ENCODE peak calls at places on chromosomes 2 and 18, in eight cellular contexts. One of them, this sample, is unnamed.

GRCh38 chr2:9627310-9627709 is 3.5 kb downstream of the YWHAQ start:
- DNase-seq in prostate gland: no peak
- DNase-seq in adrenal gland: no peak
- DNase-seq in heart left ventricle: no peak
- DNase-seq in tibial nerve: no peak
- DNase-seq in esophagus squamous epithelium: no peak
- DNase-seq in GM12891: no peak
- DNase-seq in IMR-90: peak
- DNase-seq in this sample: no peak

GRCh38 chr18:69790649-69791048 is 157.0 kb downstream of the CD226 start:
- DNase-seq in tibial nerve: no peak
- DNase-seq in IMR-90: no peak
- DNase-seq in adrenal gland: no peak
- DNase-seq in GM12891: no peak
- DNase-seq in heart left ventricle: no peak
- DNase-seq in esophagus squamous epithelium: no peak
- DNase-seq in prostate gland: no peak
- DNase-seq in this sample: no peak

GRCh38 chr18:41745166-41746049 is 209.6 kb upstream of the PIK3C3 start:
- DNase-seq in IMR-90: peak
- DNase-seq in heart left ventricle: peak
- DNase-seq in adrenal gland: peak
- DNase-seq in GM12891: no peak
- DNase-seq in esophagus squamous epithelium: no peak
- DNase-seq in tibial nerve: no peak
- DNase-seq in prostate gland: peak
- DNase-seq in this sample: peak

GRCh38 chr2:9941196-9941995 is 10.1 kb upstream of the GRHL1 start:
- DNase-seq in prostate gland: no peak
- DNase-seq in GM12891: no peak
- DNase-seq in esophagus squamous epithelium: no peak
- DNase-seq in adrenal gland: no peak
- DNase-seq in heart left ventricle: no peak
- DNase-seq in IMR-90: peak
- DNase-seq in tibial nerve: no peak
- DNase-seq in this sample: no peak

GRCh38 chr2:120223034-120223912 is at the start of gene TMEM185B:
- DNase-seq in GM12891: peak
- DNase-seq in heart left ventricle: peak
- DNase-seq in IMR-90: peak
- DNase-seq in esophagus squamous epithelium: no peak
- DNase-seq in adrenal gland: peak
- DNase-seq in prostate gland: peak
- DNase-seq in tibial nerve: peak
- DNase-seq in this sample: peak

GRCh38 chr2:74444498-74445318 is 3.0 kb upstream of the RTKN start:
- DNase-seq in esophagus squamous epithelium: no peak
- DNase-seq in tibial nerve: no peak
- DNase-seq in GM12891: no peak
- DNase-seq in adrenal gland: no peak
- DNase-seq in prostate gland: no peak
- DNase-seq in IMR-90: no peak
- DNase-seq in heart left ventricle: no peak
- DNase-seq in this sample: no peak

GRCh38 chr2:165016772-165017411 is 61.6 kb upstream of the SLC38A11 start:
- DNase-seq in GM12891: peak
- DNase-seq in adrenal gland: peak
- DNase-seq in tibial nerve: no peak
- DNase-seq in IMR-90: peak
- DNase-seq in heart left ventricle: no peak
- DNase-seq in esophagus squamous epithelium: no peak
- DNase-seq in prostate gland: no peak
- DNase-seq in this sample: peak

GRCh38 chr2:151782378-151783132 is 45.7 kb downstream of the ARL5A start:
- DNase-seq in heart left ventricle: no peak
- DNase-seq in adrenal gland: no peak
- DNase-seq in GM12891: no peak
- DNase-seq in prostate gland: no peak
- DNase-seq in esophagus squamous epithelium: no peak
- DNase-seq in tibial nerve: no peak
- DNase-seq in IMR-90: no peak
- DNase-seq in this sample: no peak

GRCh38 chr2:79940366-79940765 is 364.2 kb downstream of the LRRTM1 start:
- DNase-seq in heart left ventricle: no peak
- DNase-seq in tibial nerve: no peak
- DNase-seq in GM12891: no peak
- DNase-seq in adrenal gland: no peak
- DNase-seq in IMR-90: no peak
- DNase-seq in esophagus squamous epithelium: no peak
- DNase-seq in prostate gland: no peak
- DNase-seq in this sample: no peak

GRCh38 chr2:25098558-25099486 is 56.9 kb downstream of the EFR3B start:
- DNase-seq in prostate gland: no peak
- DNase-seq in heart left ventricle: no peak
- DNase-seq in adrenal gland: peak
- DNase-seq in IMR-90: peak
- DNase-seq in tibial nerve: no peak
- DNase-seq in esophagus squamous epithelium: no peak
- DNase-seq in GM12891: no peak
- DNase-seq in this sample: peak

GRCh38 chr2:109173311-109174171 is 44.5 kb downstream of the SH3RF3 start:
- DNase-seq in heart left ventricle: no peak
- DNase-seq in IMR-90: peak
- DNase-seq in esophagus squamous epithelium: no peak
- DNase-seq in GM12891: no peak
- DNase-seq in adrenal gland: peak
- DNase-seq in tibial nerve: peak
- DNase-seq in prostate gland: peak
- DNase-seq in this sample: peak

GRCh38 chr2:129923265-129924141 is 56.0 kb upstream of the RAB6C start:
- DNase-seq in adrenal gland: peak
- DNase-seq in esophagus squamous epithelium: no peak
- DNase-seq in heart left ventricle: no peak
- DNase-seq in GM12891: no peak
- DNase-seq in IMR-90: peak
- DNase-seq in tibial nerve: no peak
- DNase-seq in prostate gland: peak
- DNase-seq in this sample: peak

GRCh38 chr2:127630409-127631183 is 15.4 kb upstream of the GPR17 start:
- DNase-seq in heart left ventricle: peak
- DNase-seq in tibial nerve: no peak
- DNase-seq in GM12891: no peak
- DNase-seq in IMR-90: no peak
- DNase-seq in esophagus squamous epithelium: no peak
- DNase-seq in prostate gland: no peak
- DNase-seq in adrenal gland: no peak
- DNase-seq in this sample: no peak

GRCh38 chr2:189015378-189015777 is 41.2 kb downstream of the COL3A1 start:
- DNase-seq in GM12891: no peak
- DNase-seq in tibial nerve: no peak
- DNase-seq in esophagus squamous epithelium: no peak
- DNase-seq in IMR-90: no peak
- DNase-seq in heart left ventricle: no peak
- DNase-seq in adrenal gland: no peak
- DNase-seq in prostate gland: no peak
- DNase-seq in this sample: no peak

GRCh38 chr2:156157670-156158069 is 174.9 kb downstream of the NR4A2 start:
- DNase-seq in heart left ventricle: no peak
- DNase-seq in esophagus squamous epithelium: no peak
- DNase-seq in tibial nerve: no peak
- DNase-seq in prostate gland: no peak
- DNase-seq in adrenal gland: no peak
- DNase-seq in IMR-90: no peak
- DNase-seq in GM12891: no peak
- DNase-seq in this sample: no peak
- TF ChIP-seq POLR2A in heart left ventricle: no peak
- TF ChIP-seq POLR2A in esophagus squamous epithelium: no peak
- TF ChIP-seq POLR2A in tibial nerve: no peak
- TF ChIP-seq POLR2A in prostate gland: no peak
- TF ChIP-seq POLR2A in adrenal gland: no peak
- TF ChIP-seq POLR2A in IMR-90: no peak
- TF ChIP-seq POLR2A in GM12891: no peak
- TF ChIP-seq POLR2A in this sample: no peak

DNA sequence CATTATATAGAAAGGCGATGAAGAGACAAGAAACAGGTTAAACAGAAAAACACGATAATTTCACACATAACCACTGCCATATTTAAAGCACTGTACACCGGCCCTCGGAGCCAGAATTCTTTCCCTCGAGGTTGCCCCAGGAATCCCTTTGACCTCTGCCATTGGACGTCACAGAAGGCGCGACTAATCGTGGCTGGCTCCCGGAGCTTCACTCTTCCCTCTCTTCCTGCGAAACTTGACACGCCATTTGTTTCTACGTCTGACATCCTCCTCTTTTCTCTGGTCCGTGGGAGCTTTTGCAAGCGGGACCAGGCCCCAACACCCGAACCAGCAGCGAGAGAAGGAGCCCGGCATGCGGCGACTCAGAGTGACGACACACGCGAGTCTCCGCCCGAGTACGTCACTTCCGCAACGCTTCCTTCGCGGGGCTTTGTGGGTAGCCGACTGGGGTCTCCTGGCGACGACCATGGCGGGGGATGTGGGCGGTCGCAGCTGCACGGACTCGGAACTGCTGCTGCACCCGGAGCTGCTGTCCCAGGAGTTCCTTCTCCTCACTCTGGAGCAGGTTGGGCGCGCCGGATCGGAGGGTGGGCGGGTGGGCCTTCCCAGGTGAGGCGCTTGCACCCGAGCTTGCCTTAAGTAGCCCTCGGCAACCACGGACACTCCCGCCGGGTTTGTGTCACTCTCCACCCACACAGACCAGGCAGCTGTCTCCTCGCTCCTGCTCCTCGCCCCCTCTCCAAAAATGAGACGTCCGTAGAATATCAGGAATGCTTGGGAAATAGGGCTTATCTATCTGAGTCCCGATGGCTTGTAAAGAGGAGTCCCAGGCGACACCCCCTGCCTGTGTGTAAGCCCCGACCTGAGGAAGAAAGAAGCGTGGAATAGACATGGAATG is at the start of gene C2orf49:
- DNase-seq in heart left ventricle: peak
- DNase-seq in esophagus squamous epithelium: peak
- DNase-seq in IMR-90: peak
- DNase-seq in tibial nerve: peak
- DNase-seq in GM12891: peak
- DNase-seq in prostate gland: peak
- DNase-seq in adrenal gland: peak
- DNase-seq in this sample: peak
- TF ChIP-seq POLR2A in heart left ventricle: no peak
- TF ChIP-seq POLR2A in esophagus squamous epithelium: no peak
- TF ChIP-seq POLR2A in IMR-90: peak
- TF ChIP-seq POLR2A in tibial nerve: no peak
- TF ChIP-seq POLR2A in GM12891: peak
- TF ChIP-seq POLR2A in prostate gland: no peak
- TF ChIP-seq POLR2A in adrenal gland: peak
- TF ChIP-seq POLR2A in this sample: peak

GRCh38 chr2:219418155-219418569 is at the start of gene DES:
- DNase-seq in IMR-90: no peak
- DNase-seq in adrenal gland: no peak
- DNase-seq in prostate gland: no peak
- DNase-seq in tibial nerve: no peak
- DNase-seq in heart left ventricle: peak
- DNase-seq in GM12891: no peak
- DNase-seq in esophagus squamous epithelium: no peak
- DNase-seq in this sample: no peak
- TF ChIP-seq POLR2A in IMR-90: no peak
- TF ChIP-seq POLR2A in adrenal gland: no peak
- TF ChIP-seq POLR2A in prostate gland: no peak
- TF ChIP-seq POLR2A in tibial nerve: no peak
- TF ChIP-seq POLR2A in heart left ventricle: no peak
- TF ChIP-seq POLR2A in GM12891: no peak
- TF ChIP-seq POLR2A in esophagus squamous epithelium: peak
- TF ChIP-seq POLR2A in this sample: no peak

GRCh38 chr2:88694015-88694414 is 2.5 kb downstream of the RPIA start:
- DNase-seq in adrenal gland: no peak
- DNase-seq in esophagus squamous epithelium: no peak
- DNase-seq in tibial nerve: no peak
- DNase-seq in GM12891: no peak
- DNase-seq in prostate gland: no peak
- DNase-seq in heart left ventricle: no peak
- DNase-seq in IMR-90: no peak
- DNase-seq in this sample: no peak

GRCh38 chr2:88687384-88687783 is 4.1 kb upstream of the RPIA start:
- DNase-seq in adrenal gland: no peak
- DNase-seq in heart left ventricle: no peak
- DNase-seq in esophagus squamous epithelium: no peak
- DNase-seq in tibial nerve: no peak
- DNase-seq in prostate gland: no peak
- DNase-seq in GM12891: no peak
- DNase-seq in IMR-90: no peak
- DNase-seq in this sample: no peak

GRCh38 chr2:88692187-88692586 is 714 bp downstream of the RPIA start:
- DNase-seq in prostate gland: no peak
- DNase-seq in GM12891: no peak
- DNase-seq in tibial nerve: no peak
- DNase-seq in adrenal gland: no peak
- DNase-seq in heart left ventricle: no peak
- DNase-seq in IMR-90: peak
- DNase-seq in esophagus squamous epithelium: no peak
- DNase-seq in this sample: no peak

GRCh38 chr2:88690591-88691338 is 708 bp upstream of the RPIA start:
- DNase-seq in tibial nerve: no peak
- DNase-seq in esophagus squamous epithelium: no peak
- DNase-seq in prostate gland: no peak
- DNase-seq in IMR-90: peak
- DNase-seq in adrenal gland: no peak
- DNase-seq in heart left ventricle: no peak
- DNase-seq in GM12891: no peak
- DNase-seq in this sample: no peak

GRCh38 chr2:88691339-88692183 is at the start of gene RPIA:
- DNase-seq in adrenal gland: peak
- DNase-seq in prostate gland: peak
- DNase-seq in heart left ventricle: peak
- DNase-seq in esophagus squamous epithelium: peak
- DNase-seq in IMR-90: peak
- DNase-seq in GM12891: peak
- DNase-seq in tibial nerve: peak
- DNase-seq in this sample: peak
- TF ChIP-seq POLR2A in adrenal gland: peak
- TF ChIP-seq POLR2A in prostate gland: peak
- TF ChIP-seq POLR2A in heart left ventricle: no peak
- TF ChIP-seq POLR2A in esophagus squamous epithelium: peak
- TF ChIP-seq POLR2A in IMR-90: peak
- TF ChIP-seq POLR2A in GM12891: peak
- TF ChIP-seq POLR2A in tibial nerve: peak
- TF ChIP-seq POLR2A in this sample: peak

DNA sequence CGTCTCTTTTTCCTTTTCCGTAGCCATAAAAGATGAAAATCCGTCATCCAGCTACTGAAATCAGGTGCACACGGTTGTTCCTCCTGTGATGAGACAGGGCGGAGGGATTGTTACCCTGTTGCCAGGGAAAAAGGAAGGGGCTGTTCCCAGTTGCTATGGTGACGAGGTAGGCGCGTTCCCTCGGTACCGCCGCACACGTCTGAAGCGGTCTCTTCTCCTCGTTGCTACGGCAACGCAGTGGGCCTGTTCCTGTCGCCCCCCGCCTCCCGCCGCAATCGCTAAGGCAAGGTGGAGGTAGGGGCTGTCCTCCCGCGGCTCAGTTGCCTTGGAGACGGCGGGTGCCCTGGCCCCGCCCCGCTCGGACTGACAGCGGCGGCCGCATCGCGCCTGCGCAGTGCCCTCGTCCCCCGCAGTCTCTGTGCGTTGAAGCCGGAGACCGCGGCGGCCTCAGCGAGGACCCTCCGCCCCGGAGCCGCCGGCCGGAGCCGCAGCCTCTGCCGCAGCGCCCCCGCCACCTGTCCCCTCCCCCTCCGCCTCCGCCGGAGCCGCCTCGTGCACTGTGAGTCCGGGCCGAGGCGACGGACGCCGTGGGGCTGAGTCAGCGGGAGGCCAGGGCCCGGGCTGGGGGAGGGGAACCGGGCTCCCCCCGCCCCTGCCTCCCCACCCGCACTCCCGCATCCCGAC is at the start of gene MAPRE3:
- DNase-seq in esophagus squamous epithelium: no peak
- DNase-seq in GM12891: peak
- DNase-seq in tibial nerve: peak
- DNase-seq in heart left ventricle: peak
- DNase-seq in prostate gland: peak
- DNase-seq in adrenal gland: peak
- DNase-seq in IMR-90: peak
- DNase-seq in this sample: peak
- TF ChIP-seq POLR2A in esophagus squamous epithelium: no peak
- TF ChIP-seq POLR2A in GM12891: no peak
- TF ChIP-seq POLR2A in tibial nerve: no peak
- TF ChIP-seq POLR2A in heart left ventricle: no peak
- TF ChIP-seq POLR2A in prostate gland: peak
- TF ChIP-seq POLR2A in adrenal gland: peak
- TF ChIP-seq POLR2A in IMR-90: peak
- TF ChIP-seq POLR2A in this sample: no peak